ENCODE peak calls at places on chromosomes 11 and 22, in ten cellular contexts. One of them, this sample, is unnamed.

GRCh38 chr22:40241200-40241763 is 63.6 kb downstream of the TNRC6B start:
- DNase-seq in uterus: no peak
- DNase-seq in OCI-LY7: no peak
- DNase-seq in tibial nerve: no peak
- DNase-seq in astrocyte of the spinal cord: no peak
- DNase-seq in left lung: no peak
- DNase-seq in fibroblast of lung: no peak
- DNase-seq in psoas muscle: no peak
- DNase-seq in mammary epithelial cell: no peak
- DNase-seq in GM12865: no peak
- DNase-seq in this sample: no peak

GRCh38 chr11:114309517-114309916 is 13.3 kb downstream of the NNMT start:
- DNase-seq in uterus: no peak
- DNase-seq in OCI-LY7: no peak
- DNase-seq in tibial nerve: no peak
- DNase-seq in astrocyte of the spinal cord: no peak
- DNase-seq in left lung: no peak
- DNase-seq in fibroblast of lung: no peak
- DNase-seq in psoas muscle: no peak
- DNase-seq in mammary epithelial cell: no peak
- DNase-seq in GM12865: no peak
- DNase-seq in this sample: no peak

GRCh38 chr11:1782026-1782696 is 18.4 kb upstream of the CTSD start:
- DNase-seq in uterus: no peak
- DNase-seq in OCI-LY7: no peak
- DNase-seq in tibial nerve: no peak
- DNase-seq in astrocyte of the spinal cord: no peak
- DNase-seq in left lung: peak
- DNase-seq in fibroblast of lung: no peak
- DNase-seq in psoas muscle: no peak
- DNase-seq in mammary epithelial cell: no peak
- DNase-seq in GM12865: no peak
- DNase-seq in this sample: no peak

GRCh38 chr11:1239596-1240205 is 16.8 kb downstream of the MUC5B start:
- DNase-seq in uterus: no peak
- DNase-seq in OCI-LY7: no peak
- DNase-seq in tibial nerve: no peak
- DNase-seq in astrocyte of the spinal cord: no peak
- DNase-seq in left lung: no peak
- DNase-seq in fibroblast of lung: no peak
- DNase-seq in psoas muscle: no peak
- DNase-seq in mammary epithelial cell: no peak
- DNase-seq in GM12865: no peak
- DNase-seq in this sample: no peak

GRCh38 chr11:122756417-122756816 is 81.9 kb upstream of the CRTAM start:
- DNase-seq in uterus: no peak
- DNase-seq in OCI-LY7: peak
- DNase-seq in tibial nerve: no peak
- DNase-seq in astrocyte of the spinal cord: no peak
- DNase-seq in left lung: peak
- DNase-seq in fibroblast of lung: no peak
- DNase-seq in psoas muscle: no peak
- DNase-seq in mammary epithelial cell: no peak
- DNase-seq in GM12865: peak
- DNase-seq in this sample: no peak

GRCh38 chr22:47163876-47164513 is 401.5 kb downstream of the TBC1D22A start:
- DNase-seq in uterus: no peak
- DNase-seq in OCI-LY7: no peak
- DNase-seq in tibial nerve: no peak
- DNase-seq in astrocyte of the spinal cord: no peak
- DNase-seq in left lung: peak
- DNase-seq in fibroblast of lung: no peak
- DNase-seq in psoas muscle: peak
- DNase-seq in mammary epithelial cell: no peak
- DNase-seq in GM12865: no peak
- DNase-seq in this sample: no peak

GRCh38 chr22:46049726-46050450 is 72.9 kb upstream of the WNT7B start:
- DNase-seq in uterus: peak
- DNase-seq in OCI-LY7: no peak
- DNase-seq in tibial nerve: no peak
- DNase-seq in astrocyte of the spinal cord: no peak
- DNase-seq in left lung: peak
- DNase-seq in fibroblast of lung: no peak
- DNase-seq in psoas muscle: peak
- DNase-seq in mammary epithelial cell: peak
- DNase-seq in GM12865: no peak
- DNase-seq in this sample: no peak

GRCh38 chr22:25689631-25690030 is 52.4 kb upstream of the MYO18B start:
- DNase-seq in uterus: no peak
- DNase-seq in OCI-LY7: no peak
- DNase-seq in tibial nerve: no peak
- DNase-seq in astrocyte of the spinal cord: no peak
- DNase-seq in left lung: no peak
- DNase-seq in fibroblast of lung: peak
- DNase-seq in psoas muscle: no peak
- DNase-seq in mammary epithelial cell: no peak
- DNase-seq in GM12865: no peak
- DNase-seq in this sample: no peak

GRCh38 chr11:35318309-35318708 is 101.0 kb downstream of the SLC1A2 start:
- DNase-seq in uterus: no peak
- DNase-seq in OCI-LY7: no peak
- DNase-seq in tibial nerve: no peak
- DNase-seq in astrocyte of the spinal cord: no peak
- DNase-seq in left lung: no peak
- DNase-seq in fibroblast of lung: no peak
- DNase-seq in psoas muscle: no peak
- DNase-seq in mammary epithelial cell: no peak
- DNase-seq in GM12865: no peak
- DNase-seq in this sample: no peak

GRCh38 chr11:112157274-112157766 is 6.6 kb downstream of the IL18 start:
- DNase-seq in uterus: no peak
- DNase-seq in OCI-LY7: no peak
- DNase-seq in tibial nerve: peak
- DNase-seq in astrocyte of the spinal cord: peak
- DNase-seq in left lung: no peak
- DNase-seq in fibroblast of lung: peak
- DNase-seq in psoas muscle: no peak
- DNase-seq in mammary epithelial cell: peak
- DNase-seq in GM12865: no peak
- DNase-seq in this sample: peak

GRCh38 chr11:45801723-45802315 is 3.1 kb upstream of the SLC35C1 start:
- DNase-seq in uterus: no peak
- DNase-seq in OCI-LY7: peak
- DNase-seq in tibial nerve: no peak
- DNase-seq in astrocyte of the spinal cord: no peak
- DNase-seq in left lung: no peak
- DNase-seq in fibroblast of lung: no peak
- DNase-seq in psoas muscle: no peak
- DNase-seq in mammary epithelial cell: no peak
- DNase-seq in GM12865: no peak
- DNase-seq in this sample: no peak

GRCh38 chr11:34609850-34610249 is 11.0 kb upstream of the EHF start:
- DNase-seq in uterus: no peak
- DNase-seq in OCI-LY7: no peak
- DNase-seq in tibial nerve: no peak
- DNase-seq in astrocyte of the spinal cord: no peak
- DNase-seq in left lung: no peak
- DNase-seq in fibroblast of lung: peak
- DNase-seq in psoas muscle: no peak
- DNase-seq in mammary epithelial cell: peak
- DNase-seq in GM12865: no peak
- DNase-seq in this sample: no peak

GRCh38 chr11:61150656-61151544 is 10.3 kb downstream of the VPS37C start:
- DNase-seq in uterus: no peak
- DNase-seq in OCI-LY7: no peak
- DNase-seq in tibial nerve: no peak
- DNase-seq in astrocyte of the spinal cord: no peak
- DNase-seq in left lung: no peak
- DNase-seq in fibroblast of lung: no peak
- DNase-seq in psoas muscle: no peak
- DNase-seq in mammary epithelial cell: no peak
- DNase-seq in GM12865: no peak
- DNase-seq in this sample: no peak

DNA sequence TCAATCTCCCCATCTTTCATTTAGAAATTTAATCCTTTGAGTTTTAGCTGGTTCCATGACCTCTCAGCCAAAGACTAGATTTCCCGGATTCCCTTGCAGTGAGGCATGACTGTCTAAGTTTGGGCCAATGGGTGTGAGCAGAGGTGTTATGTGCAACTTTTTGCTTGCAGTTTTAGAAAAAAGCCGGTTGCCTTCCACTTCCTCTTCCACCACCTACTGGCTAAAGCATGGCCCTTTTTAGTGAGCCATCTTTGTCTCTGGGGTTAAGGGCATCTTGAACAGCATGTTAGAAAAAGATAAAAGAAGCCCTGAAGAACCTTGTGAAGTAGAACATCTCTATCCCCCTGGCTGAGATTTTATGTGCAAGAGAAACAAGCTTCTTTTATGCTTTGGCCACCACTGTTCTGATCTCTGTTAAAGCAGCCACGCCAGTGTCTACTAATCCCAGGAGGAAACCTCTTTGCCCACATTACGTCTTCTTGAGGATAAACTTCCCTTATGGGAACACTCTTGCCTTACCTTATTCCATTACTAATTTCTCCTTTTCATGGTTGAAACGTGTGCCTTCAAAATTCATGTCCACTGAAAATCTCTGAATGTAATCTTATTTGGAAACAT is 279.9 kb downstream of the TENM4 start:
- DNase-seq in uterus: no peak
- DNase-seq in OCI-LY7: no peak
- DNase-seq in tibial nerve: no peak
- DNase-seq in astrocyte of the spinal cord: peak
- DNase-seq in left lung: no peak
- DNase-seq in fibroblast of lung: peak
- DNase-seq in psoas muscle: no peak
- DNase-seq in mammary epithelial cell: peak
- DNase-seq in GM12865: peak
- DNase-seq in this sample: no peak
- TF ChIP-seq CTCF in uterus: no peak
- TF ChIP-seq CTCF in OCI-LY7: no peak
- TF ChIP-seq CTCF in tibial nerve: no peak
- TF ChIP-seq CTCF in astrocyte of the spinal cord: peak
- TF ChIP-seq CTCF in left lung: no peak
- TF ChIP-seq CTCF in fibroblast of lung: peak
- TF ChIP-seq CTCF in psoas muscle: peak
- TF ChIP-seq CTCF in mammary epithelial cell: no peak
- TF ChIP-seq CTCF in GM12865: peak
- TF ChIP-seq CTCF in this sample: no peak

DNA sequence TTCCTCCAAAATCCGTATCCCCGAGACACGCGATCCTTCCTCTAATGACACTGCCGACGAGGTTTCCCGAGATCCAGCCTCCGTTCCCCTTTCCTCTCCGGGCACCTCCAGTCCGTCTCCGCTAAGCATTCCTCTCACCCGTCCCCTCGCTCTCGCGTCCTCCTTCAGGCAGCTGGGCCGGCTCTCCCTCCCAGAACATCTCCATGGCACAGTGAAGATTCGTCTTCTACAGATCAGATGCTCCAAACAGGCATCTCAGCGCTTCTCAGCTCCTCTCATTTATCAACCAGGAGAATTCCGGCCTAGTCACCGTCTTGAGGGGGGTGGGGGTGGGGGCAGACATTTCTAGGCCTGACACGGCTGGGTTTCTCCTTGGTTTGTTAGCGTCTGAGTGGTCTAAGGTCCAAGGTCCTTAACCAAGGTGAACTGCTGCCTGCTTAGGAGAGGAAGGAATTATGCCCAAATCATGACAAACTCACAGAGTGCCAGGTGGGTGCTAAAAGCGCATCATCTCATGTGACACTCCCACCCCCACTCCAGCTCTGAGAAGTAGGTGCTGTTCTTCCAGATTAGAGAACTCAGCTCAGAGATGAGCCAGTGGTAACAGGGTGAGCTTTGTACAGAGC is at the start of gene SPTBN2:
- DNase-seq in uterus: no peak
- DNase-seq in OCI-LY7: peak
- DNase-seq in tibial nerve: no peak
- DNase-seq in astrocyte of the spinal cord: no peak
- DNase-seq in left lung: no peak
- DNase-seq in fibroblast of lung: peak
- DNase-seq in psoas muscle: peak
- DNase-seq in mammary epithelial cell: no peak
- DNase-seq in GM12865: no peak
- DNase-seq in this sample: no peak
- H3K4me3 ChIP-seq in uterus: peak
- H3K4me3 ChIP-seq in OCI-LY7: peak
- H3K4me3 ChIP-seq in tibial nerve: peak
- H3K4me3 ChIP-seq in astrocyte of the spinal cord: peak
- H3K4me3 ChIP-seq in left lung: peak
- H3K4me3 ChIP-seq in fibroblast of lung: peak
- H3K4me3 ChIP-seq in psoas muscle: peak
- H3K4me3 ChIP-seq in mammary epithelial cell: peak
- H3K4me3 ChIP-seq in GM12865: no peak
- H3K4me3 ChIP-seq in this sample: peak

GRCh38 chr11:31641477-31642062 is 132.0 kb downstream of the ELP4 start:
- DNase-seq in uterus: no peak
- DNase-seq in OCI-LY7: peak
- DNase-seq in tibial nerve: no peak
- DNase-seq in astrocyte of the spinal cord: peak
- DNase-seq in left lung: no peak
- DNase-seq in fibroblast of lung: peak
- DNase-seq in psoas muscle: no peak
- DNase-seq in mammary epithelial cell: no peak
- DNase-seq in GM12865: peak
- DNase-seq in this sample: no peak
- TF ChIP-seq CTCF in uterus: no peak
- TF ChIP-seq CTCF in OCI-LY7: peak
- TF ChIP-seq CTCF in tibial nerve: no peak
- TF ChIP-seq CTCF in astrocyte of the spinal cord: peak
- TF ChIP-seq CTCF in left lung: peak
- TF ChIP-seq CTCF in fibroblast of lung: peak
- TF ChIP-seq CTCF in psoas muscle: peak
- TF ChIP-seq CTCF in mammary epithelial cell: peak
- TF ChIP-seq CTCF in GM12865: peak
- TF ChIP-seq CTCF in this sample: peak

DNA sequence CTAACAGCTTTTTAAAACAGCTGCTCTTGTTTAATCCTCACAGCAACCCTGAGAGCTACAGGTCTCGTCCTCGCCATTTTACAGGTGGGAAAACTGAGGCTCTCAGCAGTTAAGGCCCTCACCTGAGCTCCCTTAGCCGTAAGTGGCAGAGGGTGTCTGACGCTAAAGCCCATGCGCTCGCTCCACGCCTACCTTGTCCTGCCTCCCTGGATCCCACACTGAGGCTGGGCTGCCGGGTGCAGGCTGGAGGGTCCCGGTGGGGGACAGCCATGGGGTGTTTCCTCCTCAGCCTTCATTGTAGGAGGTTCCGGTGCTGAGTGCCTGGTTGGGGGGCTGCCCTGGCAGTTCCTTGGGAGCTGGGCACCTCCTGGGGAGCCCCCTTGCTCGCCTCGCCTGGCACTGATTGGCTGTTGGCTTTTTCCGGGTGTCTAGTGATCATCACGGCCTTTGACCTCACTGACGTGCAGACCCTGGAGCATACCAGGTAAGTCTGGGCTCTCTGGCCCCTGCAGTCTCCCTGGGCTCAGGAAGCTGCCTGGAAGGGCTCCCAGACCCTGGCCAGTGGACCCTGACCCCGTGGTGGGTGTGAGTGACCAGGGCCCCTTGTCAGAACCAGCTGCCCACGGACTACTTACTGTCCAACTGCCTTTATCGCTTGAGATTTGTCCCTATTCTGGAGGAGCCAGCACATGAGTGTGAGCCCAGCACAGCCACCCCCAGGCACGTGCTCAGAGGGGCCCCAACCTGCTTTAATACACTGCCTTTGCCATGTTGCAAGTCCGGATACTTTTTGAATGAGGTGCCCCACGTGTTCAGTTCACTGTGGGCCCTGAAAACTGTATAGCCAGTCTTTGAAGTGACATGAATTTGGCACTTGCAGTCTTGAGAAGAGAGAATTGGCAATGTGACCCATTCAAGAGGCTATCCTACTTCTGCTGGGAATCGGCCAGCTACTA is 12.6 kb downstream of the RAB36 start:
- DNase-seq in uterus: no peak
- DNase-seq in OCI-LY7: no peak
- DNase-seq in tibial nerve: no peak
- DNase-seq in astrocyte of the spinal cord: no peak
- DNase-seq in left lung: peak
- DNase-seq in fibroblast of lung: no peak
- DNase-seq in psoas muscle: no peak
- DNase-seq in mammary epithelial cell: no peak
- DNase-seq in GM12865: no peak
- DNase-seq in this sample: no peak
- H3K4me3 ChIP-seq in uterus: no peak
- H3K4me3 ChIP-seq in OCI-LY7: peak
- H3K4me3 ChIP-seq in tibial nerve: no peak
- H3K4me3 ChIP-seq in astrocyte of the spinal cord: no peak
- H3K4me3 ChIP-seq in left lung: no peak
- H3K4me3 ChIP-seq in fibroblast of lung: no peak
- H3K4me3 ChIP-seq in psoas muscle: no peak
- H3K4me3 ChIP-seq in mammary epithelial cell: no peak
- H3K4me3 ChIP-seq in GM12865: no peak
- H3K4me3 ChIP-seq in this sample: no peak

This sample was measured in AG04449.